ENCODE peak calls at places on chromosomes 7 and 10, in ten cellular contexts. J is ELF-1; L is NCI-H82; H is AG08395; C is Calu3; E is GM18507; G is activated CD4-positive, alpha-beta T cell treated with anti-CD3 and anti-CD28 coated beads for 24 hours; P is amniotic stem cell; X is frontal cortex; N is activated naive CD4-positive, alpha-beta T cell treated with anti-CD3 and anti-CD28 coated beads, Interleukin-2, amount 10 ng/mL, durations not matched to agents 7 days and 5 days. A is an unnamed sample.

GRCh38 chr7:145511014-145511413 is 605.6 kb upstream of the CNTNAP2 start:
- DNase-seq in J (no peak), L (no peak), H (no peak), C (no peak), E (no peak), G (no peak), P (no peak), X (no peak), N (no peak), A (no peak)

GRCh38 chr10:76113952-76114351 is 682.5 kb downstream of the LRMDA start:
- DNase-seq in J (peak; percentile 47), L (peak; percentile 93), H (no peak), C (no peak), E (no peak), G (no peak), P (no peak), X (no peak), N (no peak), A (no peak)

GRCh38 chr10:72740526-72740925 is 48.6 kb downstream of the MCU start:
- DNase-seq in J (no peak), L (peak; percentile 87), H (peak; percentile 20), C (peak; percentile 66), E (no peak), G (no peak), P (no peak), X (no peak), N (no peak), A (no peak)

GRCh38 chr7:152383341-152384234 is 52.2 kb downstream of the KMT2C start:
- DNase-seq in J (no peak), L (no peak), H (peak; percentile 48), C (no peak), E (no peak), G (no peak), P (no peak), X (no peak), N (no peak), A (no peak)

GRCh38 chr7:93117852-93118530 is at the start of gene SAMD9:
- DNase-seq in J (no peak), L (peak; percentile 72), H (peak; percentile 89), C (peak; percentile 70), E (peak; percentile 80), G (peak; percentile 17), P (peak; percentile 75), X (peak; percentile 10), N (peak; percentile 74), A (peak; percentile 62)

GRCh38 chr7:65722361-65722792 is 150.5 kb upstream of the VKORC1L1 start:
- DNase-seq in J (peak; percentile 50), L (peak; percentile 62), H (peak; percentile 27), C (peak; percentile 70), E (peak; percentile 38), G (peak; percentile 56), P (no peak), X (no peak), N (peak; percentile 81), A (peak; percentile 6)

GRCh38 chr10:1420663-1421362 is 316.5 kb downstream of the ADARB2 start:
- DNase-seq in J (peak; percentile 96), L (peak; percentile 73), H (no peak), C (peak; percentile 75), E (peak; percentile 50), G (peak; percentile 33), P (no peak), X (no peak), N (peak; percentile 73), A (peak; percentile 58)

GRCh38 chr10:50326757-50327701 is 75.7 kb upstream of the ASAH2 start:
- DNase-seq in J (no peak), L (no peak), H (peak; percentile 48), C (peak; percentile 28), E (no peak), G (no peak), P (no peak), X (no peak), N (no peak), A (no peak)

GRCh38 chr10:4506087-4506486 is 319.9 kb upstream of the AKR1E2 start:
- DNase-seq in J (no peak), L (no peak), H (no peak), C (no peak), E (no peak), G (no peak), P (no peak), X (no peak), N (no peak), A (no peak)

GRCh38 chr10:77301305-77301730 is 336.3 kb downstream of the KCNMA1 start:
- DNase-seq in J (no peak), L (no peak), H (peak; percentile 50), C (no peak), E (no peak), G (no peak), P (peak; percentile 21), X (no peak), N (no peak), A (no peak)